ENCODE peak calls at places on chromosomes 13 and 19, in four cellular contexts. D, U, I and N are unnamed samples.

GRCh38 chr19:13149628-13150186 is 468 bp downstream of the STX10 start:
- DNase-seq in D (peak), U (no peak), I (peak), N (peak)

GRCh38 chr13:69324109-69324886 is 783.3 kb upstream of the ATXN8OS start:
- DNase-seq in D (no peak), U (no peak), I (peak), N (no peak)

GRCh38 chr13:75050419-75051066 is 431.4 kb downstream of the TBC1D4 start:
- DNase-seq in D (no peak), U (no peak), I (no peak), N (no peak)

GRCh38 chr19:41330946-41331678 is 21.1 kb downstream of the CCDC97 start:
- DNase-seq in D (no peak), U (no peak), I (no peak), N (peak)

GRCh38 chr13:48303331-48304131 is at the start of gene RB1:
- DNase-seq in D (peak), U (peak), I (peak), N (peak)

GRCh38 chr13:48448963-48449614 is 36.2 kb upstream of the LPAR6 start:
- DNase-seq in D (no peak), U (no peak), I (no peak), N (no peak)

GRCh38 chr13:35859981-35860380 is 271.2 kb downstream of the DCLK1 start:
- DNase-seq in D (no peak), U (no peak), I (no peak), N (no peak)

GRCh38 chr13:102799544-102800144 is 725 bp downstream of the BIVM start:
- DNase-seq in D (peak), U (no peak), I (peak), N (peak)

GRCh38 chr19:719081-719512 is 10.4 kb downstream of the PALM start:
- DNase-seq in D (no peak), U (no peak), I (no peak), N (no peak)

GRCh38 chr13:59483441-59484116 is 680.1 kb downstream of the DIAPH3 start:
- DNase-seq in D (no peak), U (no peak), I (no peak), N (peak)

GRCh38 chr13:61170791-61171330 is 244.8 kb downstream of the PCDH20 start:
- DNase-seq in D (no peak), U (no peak), I (peak), N (no peak)

GRCh38 chr13:94114166-94114565 is 365.3 kb downstream of the DCT start:
- DNase-seq in D (no peak), U (no peak), I (no peak), N (no peak)

GRCh38 chr13:49213997-49214916 is 5.9 kb upstream of the MLNR start:
- DNase-seq in D (no peak), U (no peak), I (no peak), N (no peak)

GRCh38 chr19:14400913-14401312 is 18.2 kb downstream of the DDX39A start:
- DNase-seq in D (no peak), U (no peak), I (peak), N (no peak)

GRCh38 chr13:114226088-114226487 is 8.6 kb upstream of the CDC16 start:
- DNase-seq in D (no peak), U (no peak), I (no peak), N (no peak)

GRCh38 chr13:109381546-109382180 is 404.7 kb downstream of the IRS2 start:
- DNase-seq in D (no peak), U (no peak), I (no peak), N (no peak)

GRCh38 chr13:87052731-87053130 is 618.4 kb upstream of the SLITRK5 start:
- DNase-seq in D (no peak), U (no peak), I (no peak), N (no peak)

GRCh38 chr19:17339088-17339741 is 1.9 kb downstream of the GTPBP3 start:
- DNase-seq in D (no peak), U (no peak), I (no peak), N (peak)

GRCh38 chr13:58921129-58921528 is 1242.6 kb downstream of the DIAPH3 start:
- DNase-seq in D (no peak), U (no peak), I (no peak), N (no peak)

GRCh38 chr13:32403108-32403507 is 24.8 kb downstream of the N4BP2L1 start:
- DNase-seq in D (no peak), U (no peak), I (no peak), N (no peak)

GRCh38 chr19:14416743-14417214 is 2.4 kb downstream of the DDX39A start:
- DNase-seq in D (no peak), U (no peak), I (no peak), N (no peak)

GRCh38 chr13:95437561-95437960 is 115.0 kb upstream of the CLDN10 start:
- DNase-seq in D (no peak), U (no peak), I (no peak), N (no peak)

GRCh38 chr13:113209336-113209879 is at the start of gene CUL4A:
- DNase-seq in D (peak), U (peak), I (peak), N (peak)

GRCh38 chr13:109844396-109844795 is 58.0 kb upstream of the IRS2 start:
- DNase-seq in D (no peak), U (no peak), I (no peak), N (no peak)

GRCh38 chr13:20798027-20798426 is 24.3 kb upstream of the EEF1AKMT1 start:
- DNase-seq in D (no peak), U (no peak), I (no peak), N (no peak)